ENCODE peak calls at places on chromosomes 6 and 20, in four cellular contexts. One of them, this sample, is unnamed.

GRCh38 chr6:107555449-107555848 is 65.5 kb downstream of the SOBP start:
- DNase-seq in HepG2: no peak
- DNase-seq in K562: no peak
- DNase-seq in GM12878: no peak
- DNase-seq in this sample: no peak

GRCh38 chr6:127366281-127367022 is 23.0 kb upstream of the ECHDC1 start:
- DNase-seq in HepG2: no peak
- DNase-seq in K562: peak
- DNase-seq in GM12878: no peak
- DNase-seq in this sample: no peak

GRCh38 chr6:125868996-125869395 is 78.2 kb downstream of the NCOA7 start:
- DNase-seq in HepG2: no peak
- DNase-seq in K562: peak
- DNase-seq in GM12878: no peak
- DNase-seq in this sample: no peak

GRCh38 chr6:20302168-20302567 is 89.9 kb upstream of the MBOAT1 start:
- DNase-seq in HepG2: no peak
- DNase-seq in K562: peak
- DNase-seq in GM12878: no peak
- DNase-seq in this sample: no peak

GRCh38 chr20:53157443-53158408 is 185.6 kb downstream of the TSHZ2 start:
- DNase-seq in HepG2: peak
- DNase-seq in K562: peak
- DNase-seq in GM12878: no peak
- DNase-seq in this sample: peak

GRCh38 chr20:60221593-60221992 is 263.4 kb downstream of the CDH26 start:
- DNase-seq in HepG2: no peak
- DNase-seq in K562: no peak
- DNase-seq in GM12878: no peak
- DNase-seq in this sample: no peak

GRCh38 chr6:112298816-112299281 is 44.5 kb upstream of the LAMA4 start:
- DNase-seq in HepG2: no peak
- DNase-seq in K562: no peak
- DNase-seq in GM12878: no peak
- DNase-seq in this sample: no peak

GRCh38 chr6:30721198-30722024 is 1.3 kb downstream of the TUBB start:
- DNase-seq in HepG2: peak
- DNase-seq in K562: peak
- DNase-seq in GM12878: no peak
- DNase-seq in this sample: peak

GRCh38 chr6:88843040-88843439 is 120.4 kb downstream of the RNGTT start:
- DNase-seq in HepG2: no peak
- DNase-seq in K562: no peak
- DNase-seq in GM12878: no peak
- DNase-seq in this sample: no peak

GRCh38 chr20:10179574-10180298 is 38.9 kb upstream of the SNAP25 start:
- DNase-seq in HepG2: peak
- DNase-seq in K562: no peak
- DNase-seq in GM12878: no peak
- DNase-seq in this sample: peak

GRCh38 chr6:39882567-39882953 is 51.7 kb downstream of the MOCS1 start:
- DNase-seq in HepG2: peak
- DNase-seq in K562: no peak
- DNase-seq in GM12878: no peak
- DNase-seq in this sample: no peak

GRCh38 chr6:158639056-158639455 is 5.5 kb downstream of the DYNLT1 start:
- DNase-seq in HepG2: no peak
- DNase-seq in K562: no peak
- DNase-seq in GM12878: no peak
- DNase-seq in this sample: no peak
- TF ChIP-seq BHLHE40 in HepG2: no peak
- TF ChIP-seq BHLHE40 in K562: no peak
- TF ChIP-seq BHLHE40 in GM12878: no peak
- TF ChIP-seq BHLHE40 in this sample: no peak

DNA sequence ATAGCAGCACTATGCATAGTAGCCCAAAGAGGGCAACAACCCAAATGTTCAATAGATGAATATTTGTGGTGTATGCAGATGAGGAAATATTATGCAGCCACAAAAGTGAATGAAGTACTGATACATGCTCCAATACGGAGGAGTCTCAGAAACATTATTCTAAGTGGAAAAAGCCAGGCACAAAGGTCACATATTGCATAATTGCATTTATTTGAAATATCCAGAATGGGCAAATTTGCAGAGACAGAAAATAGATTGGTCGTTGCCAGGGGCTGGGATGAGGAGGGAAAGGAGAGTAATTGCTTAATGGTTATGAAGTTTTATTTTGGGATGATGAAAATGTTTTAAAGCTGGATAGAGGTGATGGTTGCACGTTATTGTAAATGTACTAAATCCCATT is 117.1 kb downstream of the PXDC1 start:
- DNase-seq in HepG2: no peak
- DNase-seq in K562: no peak
- DNase-seq in GM12878: no peak
- DNase-seq in this sample: no peak
- TF ChIP-seq FOXK2 in HepG2: no peak
- TF ChIP-seq FOXK2 in K562: no peak
- TF ChIP-seq FOXK2 in GM12878: no peak
- TF ChIP-seq FOXK2 in this sample: no peak

GRCh38 chr20:44756011-44756688 is 10.5 kb downstream of the KCNK15 start:
- DNase-seq in HepG2: no peak
- DNase-seq in K562: no peak
- DNase-seq in GM12878: no peak
- DNase-seq in this sample: no peak
- TF ChIP-seq FOXM1 in HepG2: no peak
- TF ChIP-seq FOXM1 in K562: no peak
- TF ChIP-seq FOXM1 in GM12878: no peak
- TF ChIP-seq FOXM1 in this sample: no peak

GRCh38 chr6:124029535-124029934 is 225.9 kb downstream of the NKAIN2 start:
- DNase-seq in HepG2: no peak
- DNase-seq in K562: no peak
- DNase-seq in GM12878: no peak
- DNase-seq in this sample: no peak

GRCh38 chr6:124027392-124027791 is 223.7 kb downstream of the NKAIN2 start:
- DNase-seq in HepG2: no peak
- DNase-seq in K562: no peak
- DNase-seq in GM12878: no peak
- DNase-seq in this sample: no peak

GRCh38 chr6:124028117-124028516 is 224.5 kb downstream of the NKAIN2 start:
- DNase-seq in HepG2: no peak
- DNase-seq in K562: no peak
- DNase-seq in GM12878: no peak
- DNase-seq in this sample: no peak

GRCh38 chr6:124022641-124023040 is 219.0 kb downstream of the NKAIN2 start:
- DNase-seq in HepG2: no peak
- DNase-seq in K562: no peak
- DNase-seq in GM12878: no peak
- DNase-seq in this sample: no peak

DNA sequence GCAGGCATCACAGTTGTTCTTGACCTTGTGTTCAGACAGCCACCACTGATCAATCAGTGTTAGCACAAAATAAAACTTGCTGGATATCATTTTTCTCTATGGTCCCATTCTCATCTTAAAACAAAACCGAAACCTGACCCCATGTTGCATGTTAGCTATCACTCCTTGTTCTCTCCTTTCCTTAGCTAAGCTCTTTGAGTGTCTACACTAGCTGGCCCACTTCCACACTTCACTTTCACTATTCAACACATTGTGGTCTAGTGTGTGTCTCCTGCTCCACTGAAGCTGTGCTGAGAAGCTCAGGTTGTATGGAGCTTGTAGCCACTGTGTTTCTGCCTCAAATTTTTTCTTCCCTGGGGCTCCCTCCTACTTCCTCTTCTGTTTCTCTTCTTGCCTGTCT is 223.0 kb downstream of the NKAIN2 start:
- DNase-seq in HepG2: no peak
- DNase-seq in K562: no peak
- DNase-seq in GM12878: no peak
- DNase-seq in this sample: no peak
- TF ChIP-seq BHLHE40 in HepG2: no peak
- TF ChIP-seq BHLHE40 in K562: no peak
- TF ChIP-seq BHLHE40 in GM12878: no peak
- TF ChIP-seq BHLHE40 in this sample: no peak

This sample was measured in HEK293T.